ENCODE peak calls at places on chromosomes 16 and 17, in nine cellular contexts. Z is GM23338; F is right cardiac atrium; W is uterus; P is A549; X is stomach; I is body of pancreas; T is left lung; U is CD8-positive, alpha-beta memory T cell. Q is an unnamed sample.

GRCh38 chr16:83908798-83909197 is 9.9 kb downstream of the MLYCD start:
- DNase-seq in Z (no peak), F (no peak), W (no peak), P (no peak), X (no peak), I (no peak), T (no peak), U (no peak), Q (no peak)

GRCh38 chr17:57091186-57091618 is 6.2 kb downstream of the AKAP1 start:
- DNase-seq in Z (no peak), F (peak; percentile 86), W (no peak), P (no peak), X (peak; percentile 75), I (peak; percentile 76), T (peak; percentile 54), U (no peak), Q (no peak)

GRCh38 chr16:4892356-4893102 is 44.4 kb downstream of the PPL start:
- DNase-seq in Z (no peak), F (peak; percentile 69), W (peak; percentile 43), P (no peak), X (no peak), I (no peak), T (no peak), U (no peak), Q (no peak)

GRCh38 chr16:67594956-67595355 is 32.6 kb downstream of the CTCF start:
- DNase-seq in Z (peak; percentile 56), F (no peak), W (no peak), P (no peak), X (no peak), I (peak; percentile 37), T (no peak), U (no peak), Q (no peak)

GRCh38 chr17:38798614-38799500 is 499 bp downstream of the PIP4K2B start:
- DNase-seq in Z (peak; percentile 45), F (peak; percentile 82), W (no peak), P (peak; percentile 50), X (peak; percentile 44), I (peak; percentile 43), T (peak; percentile 63), U (peak; percentile 51), Q (peak; percentile 77)

GRCh38 chr17:61614219-61614618 is 23.2 kb upstream of the NACA2 start:
- DNase-seq in Z (no peak), F (no peak), W (no peak), P (no peak), X (no peak), I (no peak), T (no peak), U (no peak), Q (no peak)

GRCh38 chr16:81902025-81902424 is 109.2 kb downstream of the SDR42E1 start:
- DNase-seq in Z (no peak), F (no peak), W (no peak), P (no peak), X (no peak), I (no peak), T (no peak), U (no peak), Q (no peak)

GRCh38 chr17:8473451-8474192 is 37.9 kb downstream of the NDEL1 start:
- DNase-seq in Z (no peak), F (no peak), W (no peak), P (no peak), X (no peak), I (no peak), T (no peak), U (no peak), Q (no peak)

GRCh38 chr17:73586153-73586906 is 57.9 kb downstream of the SDK2 start:
- DNase-seq in Z (no peak), F (no peak), W (no peak), P (no peak), X (no peak), I (no peak), T (no peak), U (no peak), Q (no peak)

GRCh38 chr17:14580494-14580893 is 279.6 kb downstream of the HS3ST3B1 start:
- DNase-seq in Z (no peak), F (no peak), W (no peak), P (no peak), X (no peak), I (no peak), T (no peak), U (no peak), Q (no peak)

GRCh38 chr16:4227040-4227332 is 14.9 kb downstream of the SRL start:
- DNase-seq in Z (no peak), F (no peak), W (no peak), P (no peak), X (no peak), I (no peak), T (no peak), U (no peak), Q (no peak)

GRCh38 chr17:60392845-60393702 is 1.1 kb upstream of the USP32 start:
- DNase-seq in Z (peak; percentile 26), F (peak; percentile 64), W (no peak), P (peak; percentile 35), X (peak; percentile 63), I (peak; percentile 70), T (peak; percentile 47), U (peak; percentile 5), Q (peak; percentile 43)

GRCh38 chr16:10577305-10578202 is 2.8 kb downstream of the EMP2 start:
- DNase-seq in Z (peak; percentile 42), F (peak; percentile 77), W (no peak), P (no peak), X (no peak), I (peak; percentile 36), T (peak; percentile 49), U (no peak), Q (peak; percentile 62)

GRCh38 chr16:87604572-87605135 is 2.3 kb downstream of the JPH3 start:
- DNase-seq in Z (no peak), F (peak; percentile 30), W (no peak), P (no peak), X (no peak), I (no peak), T (no peak), U (no peak), Q (no peak)

GRCh38 chr17:38351412-38352222 is at the start of gene SOCS7:
- DNase-seq in Z (peak; percentile 95), F (peak; percentile 98), W (peak; percentile 96), P (peak; percentile 89), X (peak; percentile 94), I (peak; percentile 94), T (peak; percentile 94), U (peak; percentile 91), Q (peak; percentile 97)

GRCh38 chr16:71514476-71514875 is 11.8 kb upstream of the CHST4 start:
- DNase-seq in Z (no peak), F (no peak), W (no peak), P (no peak), X (no peak), I (no peak), T (no peak), U (no peak), Q (no peak)

DNA sequence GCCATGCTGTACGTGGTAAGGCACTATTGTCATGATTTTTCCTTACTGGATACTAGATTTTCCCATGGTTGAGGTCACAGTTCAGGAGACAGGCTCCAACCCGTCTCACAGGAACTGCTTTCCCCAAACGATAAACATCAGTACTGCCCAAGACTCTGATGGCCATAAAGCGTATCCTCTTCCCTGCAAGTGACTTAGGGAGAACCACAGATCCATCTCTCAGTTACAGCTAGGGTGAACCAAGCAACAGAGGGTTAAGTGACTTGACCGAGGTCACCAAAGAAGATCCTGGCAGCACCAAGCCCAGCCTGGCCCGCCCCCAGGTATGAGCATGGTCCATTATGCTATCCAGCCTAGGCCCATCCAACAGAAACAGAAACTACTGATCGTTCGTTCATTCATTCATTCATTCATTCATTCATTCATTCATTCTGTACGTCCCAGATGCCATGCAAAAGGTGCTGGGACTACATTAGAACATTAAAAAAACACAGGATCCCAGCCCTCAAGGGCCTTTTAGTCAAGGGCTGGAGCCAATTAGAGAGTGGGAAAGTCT is 31.0 kb downstream of the MYH11 start:
- DNase-seq in Z (no peak), F (no peak), W (no peak), P (no peak), X (no peak), I (no peak), T (no peak), U (no peak), Q (no peak)
- H3K4me1 ChIP-seq in Z (no peaks in the 10 kb centered on the region), F (no peaks in the 10 kb centered on the region), W (peaks cover 26% of the 10 kb centered on the region), P (no peaks in the 10 kb centered on the region), X (peaks cover 73% of the 10 kb centered on the region), I (peaks cover 21% of the 10 kb centered on the region), T (no peaks in the 10 kb centered on the region), U (no peaks in the 10 kb centered on the region), Q (no peaks in the 10 kb centered on the region)

GRCh38 chr17:75511610-75512575 is 3.4 kb downstream of the CASKIN2 start:
- DNase-seq in Z (no peak), F (peak; percentile 83), W (no peak), P (no peak), X (peak; percentile 87), I (peak; percentile 82), T (peak; percentile 81), U (no peak), Q (peak; percentile 51)

GRCh38 chr17:75515229-75515522 is 161 bp downstream of the CASKIN2 start:
- DNase-seq in Z (no peak), F (no peak), W (no peak), P (no peak), X (no peak), I (no peak), T (no peak), U (no peak), Q (no peak)

GRCh38 chr17:75514299-75515228 is 773 bp downstream of the CASKIN2 start:
- DNase-seq in Z (peak; percentile 67), F (peak; percentile 73), W (peak; percentile 55), P (no peak), X (no peak), I (peak; percentile 89), T (no peak), U (no peak), Q (peak; percentile 69)

GRCh38 chr17:75512946-75513666 is 2.2 kb downstream of the CASKIN2 start:
- DNase-seq in Z (no peak), F (peak; percentile 18), W (no peak), P (no peak), X (no peak), I (no peak), T (no peak), U (no peak), Q (no peak)

GRCh38 chr17:75513667-75514052 is 1.7 kb downstream of the CASKIN2 start:
- DNase-seq in Z (no peak), F (peak; percentile 51), W (no peak), P (no peak), X (no peak), I (no peak), T (no peak), U (no peak), Q (no peak)
- H3K4me3 ChIP-seq in Z (peak overlapping the region; percentile 98), F (peak overlapping the region; percentile 73), W (peak overlapping the region; percentile 66), P (no peak overlapping the region), X (peak overlapping the region; percentile 75), I (no peak overlapping the region), T (peak overlapping the region; percentile 3), U (no peak overlapping the region), Q (no peak overlapping the region)

GRCh38 chr17:78716814-78717393 is 65.2 kb downstream of the CYTH1 start:
- DNase-seq in Z (peak; percentile 36), F (peak; percentile 88), W (peak; percentile 56), P (peak; percentile 85), X (peak; percentile 87), I (peak; percentile 91), T (peak; percentile 64), U (no peak), Q (peak; percentile 84)
- H3K4me1 ChIP-seq in Z (peaks cover 32% of the 10 kb centered on the region), F (peaks cover 14% of the 10 kb centered on the region), W (peaks cover 19% of the 10 kb centered on the region), P (peaks cover 49% of the 10 kb centered on the region), X (peaks cover 91% of the 10 kb centered on the region), I (peaks cover 38% of the 10 kb centered on the region), T (peaks cover 85% of the 10 kb centered on the region), U (peaks cover 89% of the 10 kb centered on the region), Q (peaks cover 64% of the 10 kb centered on the region)

DNA sequence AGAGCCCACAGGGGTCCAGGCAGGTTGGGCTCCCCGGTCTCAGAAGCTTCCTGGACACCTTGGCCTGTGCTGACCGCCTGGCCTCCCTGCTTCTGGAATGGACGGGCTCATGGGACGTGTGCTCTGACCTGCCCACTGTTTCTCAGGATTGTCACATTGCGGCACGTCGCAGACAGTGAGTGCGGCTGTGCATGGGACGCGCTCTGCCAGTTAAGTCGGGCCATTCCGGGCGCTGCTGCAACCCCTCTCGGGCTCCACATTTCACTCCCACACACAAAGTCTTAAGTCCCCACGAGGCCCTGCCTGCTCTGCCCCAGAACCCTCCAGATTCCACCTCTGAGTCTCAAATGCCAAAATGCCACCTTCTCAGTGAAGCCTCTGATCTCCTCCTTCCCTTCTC is 213.1 kb downstream of the ENGASE start:
- DNase-seq in Z (no peak), F (no peak), W (no peak), P (no peak), X (no peak), I (no peak), T (no peak), U (no peak), Q (no peak)
- H3K4me3 ChIP-seq in Z (no peak overlapping the region), F (no peak overlapping the region), W (no peak overlapping the region), P (no peak overlapping the region), X (no peak overlapping the region), I (no peak overlapping the region), T (no peak overlapping the region), U (no peak overlapping the region), Q (no peak overlapping the region)